ENCODE peak calls at places on chromosomes 13 and 19, in four cellular contexts. M is vagina; X is transverse colon; V is stimulated activated CD4-positive, alpha-beta T cell treated with anti-CD3 and anti-CD28 coated beads, TNF-alpha, amount 100 ng/mL, for 48 hours. H is an unnamed sample.

GRCh38 chr19:10805758-10806247 is 30.2 kb downstream of the TMED1 start:
- DNase-seq in M (no peak), X (no peak), V (no peak), H (no peak)

GRCh38 chr19:18399008-18399407 is 1.6 kb upstream of the LRRC25 start:
- DNase-seq in M (no peak), X (peak), V (no peak), H (no peak)

GRCh38 chr13:24502567-24503375 is 9.8 kb downstream of the PARP4 start:
- DNase-seq in M (no peak), X (peak), V (no peak), H (no peak)

GRCh38 chr19:16496613-16496983 is 404 bp downstream of the C19orf44 start:
- DNase-seq in M (no peak), X (peak), V (no peak), H (no peak)

GRCh38 chr13:50016421-50016820 is 1.2 kb downstream of the KCNRG start:
- DNase-seq in M (no peak), X (no peak), V (no peak), H (no peak)

GRCh38 chr13:41026806-41027205 is 7.7 kb upstream of the ELF1 start:
- DNase-seq in M (no peak), X (no peak), V (no peak), H (no peak)

GRCh38 chr13:59545007-59545406 is 618.7 kb downstream of the DIAPH3 start:
- DNase-seq in M (no peak), X (no peak), V (no peak), H (no peak)

GRCh38 chr13:101231751-101232428 is 184.4 kb downstream of the NALCN start:
- DNase-seq in M (no peak), X (no peak), V (no peak), H (no peak)

GRCh38 chr13:57632276-57633140 is 964 bp downstream of the PCDH17 start:
- DNase-seq in M (no peak), X (no peak), V (no peak), H (no peak)

GRCh38 chr19:38989066-38989605 is 13.6 kb upstream of the FBXO17 start:
- DNase-seq in M (no peak), X (no peak), V (no peak), H (no peak)

GRCh38 chr19:1125601-1126533 is 22.1 kb downstream of the GPX4 start:
- DNase-seq in M (no peak), X (no peak), V (no peak), H (no peak)

GRCh38 chr13:46654956-46655726 is 102.2 kb downstream of the LRCH1 start:
- DNase-seq in M (no peak), X (no peak), V (no peak), H (no peak)

GRCh38 chr19:39502640-39503417 is 4.1 kb downstream of the DLL3 start:
- DNase-seq in M (no peak), X (peak), V (peak), H (peak)

GRCh38 chr19:28691683-28692082 is 521.3 kb downstream of the UQCRFS1 start:
- DNase-seq in M (no peak), X (no peak), V (no peak), H (no peak)

GRCh38 chr13:113970810-113971470 is 2.9 kb downstream of the C13orf46 start:
- DNase-seq in M (no peak), X (peak), V (no peak), H (no peak)

H was measured in GM10248.